ENCODE peak calls at places on chromosomes 2 and 18, in six cellular contexts. S is neuronal stem cell, E is IMR-90, P is mesendoderm, F is H9, H is mesenchymal stem cell. R is an unnamed sample.

GRCh38 chr2:28956415-28956826 is 24.7 kb upstream of the TOGARAM2 start:
- DNase-seq in S (no peak), E (no peak), P (peak), F (peak), H (peak), R (peak)

GRCh38 chr2:72779495-72779894 is 46.3 kb downstream of the EXOC6B start:
- DNase-seq in S (no peak), E (no peak), P (no peak), F (no peak), H (no peak), R (no peak)

GRCh38 chr2:233844836-233845235 is 9.5 kb downstream of the HJURP start:
- DNase-seq in S (no peak), E (no peak), P (no peak), F (no peak), H (no peak), R (no peak)

GRCh38 chr2:102657770-102658169 is 38.4 kb downstream of the SLC9A2 start:
- DNase-seq in S (no peak), E (no peak), P (peak), F (no peak), H (no peak), R (no peak)

GRCh38 chr2:43480874-43481273 is 115.0 kb downstream of the THADA start:
- DNase-seq in S (no peak), E (no peak), P (no peak), F (no peak), H (no peak), R (no peak)

GRCh38 chr2:178514664-178515063 is 34.4 kb downstream of the PLEKHA3 start:
- DNase-seq in S (no peak), E (peak), P (no peak), F (no peak), H (peak), R (no peak)

GRCh38 chr2:109089602-109090300 is 39.3 kb upstream of the SH3RF3 start:
- DNase-seq in S (no peak), E (peak), P (no peak), F (no peak), H (no peak), R (no peak)

GRCh38 chr18:10008006-10008647 is 94.3 kb downstream of the VAPA start:
- DNase-seq in S (no peak), E (no peak), P (no peak), F (no peak), H (no peak), R (no peak)

GRCh38 chr2:104702026-104702425 is 151.9 kb upstream of the POU3F3 start:
- DNase-seq in S (peak), E (no peak), P (no peak), F (no peak), H (no peak), R (no peak)

GRCh38 chr2:197846789-197847188 is 42.4 kb downstream of the PLCL1 start:
- DNase-seq in S (no peak), E (peak), P (no peak), F (no peak), H (peak), R (peak)

GRCh38 chr2:88452151-88452851 is at the start of gene FOXI3:
- DNase-seq in S (peak), E (no peak), P (peak), F (peak), H (no peak), R (peak)

GRCh38 chr2:128589681-128590080 is 271.0 kb upstream of the HS6ST1 start:
- DNase-seq in S (no peak), E (no peak), P (peak), F (peak), H (no peak), R (no peak)

GRCh38 chr2:26742053-26742770 is 21.9 kb upstream of the SLC35F6 start:
- DNase-seq in S (no peak), E (no peak), P (no peak), F (no peak), H (no peak), R (no peak)

GRCh38 chr18:4101009-4101408 is 354.1 kb downstream of the DLGAP1 start:
- DNase-seq in S (no peak), E (no peak), P (no peak), F (no peak), H (no peak), R (no peak)

GRCh38 chr18:77042583-77042982 is 90.0 kb downstream of the MBP start:
- DNase-seq in S (no peak), E (no peak), P (no peak), F (no peak), H (no peak), R (no peak)

GRCh38 chr2:182133195-182133891 is 147.7 kb downstream of the PPP1R1C start:
- DNase-seq in S (no peak), E (peak), P (no peak), F (no peak), H (no peak), R (no peak)

DNA sequence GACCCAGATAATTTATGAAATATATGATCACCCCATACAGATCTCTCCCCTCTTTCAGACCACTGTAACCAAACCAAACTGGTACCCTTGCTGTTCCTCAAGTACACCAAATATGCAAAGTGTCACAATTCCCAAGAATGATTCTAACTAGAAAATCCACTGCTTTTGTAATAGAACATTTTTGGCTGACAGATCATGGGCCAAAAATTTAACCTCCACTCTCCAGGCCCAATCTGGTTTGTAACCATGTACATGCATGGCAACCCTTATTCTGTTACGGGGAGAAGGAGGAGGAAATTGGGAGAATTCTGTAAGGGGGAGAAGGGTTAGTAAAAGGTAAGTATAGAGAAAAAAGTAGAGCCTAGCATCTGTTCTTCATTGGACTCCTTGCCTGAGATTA is 62.0 kb downstream of the IKZF2 start:
- DNase-seq in S (no peak), E (peak), P (no peak), F (no peak), H (no peak), R (peak)
- H2BK120ac ChIP-seq in S (no peak), E (no peak), P (no peak), F (no peak), H (no peak), R (no peak)

DNA sequence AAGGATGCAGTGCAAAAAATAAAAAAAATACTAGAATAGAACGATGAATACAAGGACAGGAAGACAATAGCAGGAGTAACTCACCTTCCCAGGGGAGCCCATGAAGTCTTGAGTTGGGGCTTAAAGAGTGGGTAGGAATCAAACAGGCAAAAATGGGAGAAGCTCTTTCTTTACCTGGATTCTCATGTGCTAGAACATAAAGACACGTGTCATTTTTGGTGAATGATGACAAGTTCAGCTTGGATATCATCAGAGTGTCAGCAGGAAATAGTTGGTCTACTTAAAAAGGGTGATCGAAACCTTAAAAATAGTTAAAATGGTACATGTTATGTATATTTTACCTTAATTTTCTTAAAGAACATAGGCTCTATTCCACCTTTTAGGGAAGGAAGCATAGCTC is 5.7 kb downstream of the SGPP2 start:
- DNase-seq in S (no peak), E (no peak), P (no peak), F (no peak), H (no peak), R (no peak)
- H3K9ac ChIP-seq in S (no peak), E (no peak), P (no peak), F (no peak), H (no peak), R (no peak)

DNA sequence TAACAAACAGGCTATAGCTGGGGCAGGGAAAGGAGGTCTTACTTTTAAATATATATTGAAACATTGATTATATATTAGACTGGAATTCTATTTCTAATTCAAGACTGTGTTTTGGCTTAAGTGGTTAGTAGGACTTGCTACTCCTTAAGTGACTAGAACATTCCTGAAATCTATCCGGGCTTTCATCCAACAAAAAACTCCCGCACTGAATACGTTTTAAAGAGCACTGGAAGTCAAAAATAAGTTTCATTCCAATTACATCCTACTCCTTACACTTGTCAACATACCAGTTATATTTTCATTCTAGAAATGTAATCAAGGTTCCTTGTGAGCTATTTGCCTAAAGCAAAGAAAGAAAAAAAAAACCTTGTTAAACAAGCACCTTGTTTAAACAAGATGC is 204.6 kb downstream of the SP3 start:
- DNase-seq in S (no peak), E (peak), P (no peak), F (no peak), H (no peak), R (no peak)
- H2BK120ac ChIP-seq in S (no peak), E (no peak), P (no peak), F (no peak), H (no peak), R (no peak)

GRCh38 chr18:48947102-48947501 is 3.7 kb downstream of the SMAD7 start:
- DNase-seq in S (no peak), E (no peak), P (no peak), F (no peak), H (peak), R (no peak)
- H3K9ac ChIP-seq in S (no peak), E (peak), P (peak), F (no peak), H (peak), R (peak)

R was measured in trophoblast cell.